ENCODE peak calls at places on chromosomes 3 and 15, in ten cellular contexts. One of them, this sample, is unnamed.
A peak's percentile ranks its signal among the peaks of the same experiment; 100 is the strongest.

GRCh38 chr3:713225-713624 is 379.6 kb upstream of the CNTN6 start:
- DNase-seq in Peyer's patch: no peak
- DNase-seq in kidney: no peak
- DNase-seq in keratinocyte: peak; percentile 21
- DNase-seq in lower lobe of right lung: no peak
- DNase-seq in fibroblast of lung: no peak
- DNase-seq in AG04450: no peak
- DNase-seq in HFF-Myc: no peak
- DNase-seq in A673: no peak
- DNase-seq in left ventricle myocardium inferior: no peak
- DNase-seq in this sample: peak; percentile 1

GRCh38 chr3:15361494-15362214 is 29.3 kb upstream of the SH3BP5 start:
- DNase-seq in keratinocyte: no peak
- DNase-seq in A673: no peak
- DNase-seq in fibroblast of lung: peak; percentile 88
- DNase-seq in kidney: no peak
- DNase-seq in Peyer's patch: no peak
- DNase-seq in HFF-Myc: no peak
- DNase-seq in left ventricle myocardium inferior: no peak
- DNase-seq in lower lobe of right lung: no peak
- DNase-seq in AG04450: no peak
- DNase-seq in this sample: peak; percentile 50

GRCh38 chr3:136937886-136938285 is 19.9 kb upstream of the IL20RB start:
- DNase-seq in left ventricle myocardium inferior: no peak
- DNase-seq in lower lobe of right lung: no peak
- DNase-seq in kidney: no peak
- DNase-seq in keratinocyte: no peak
- DNase-seq in HFF-Myc: no peak
- DNase-seq in fibroblast of lung: no peak
- DNase-seq in Peyer's patch: no peak
- DNase-seq in AG04450: no peak
- DNase-seq in A673: no peak
- DNase-seq in this sample: peak; percentile 15

GRCh38 chr3:102400142-102400541 is 34.7 kb upstream of the ZPLD1 start:
- DNase-seq in keratinocyte: no peak
- DNase-seq in kidney: no peak
- DNase-seq in HFF-Myc: peak; percentile 19
- DNase-seq in left ventricle myocardium inferior: no peak
- DNase-seq in fibroblast of lung: peak; percentile 30
- DNase-seq in AG04450: no peak
- DNase-seq in A673: no peak
- DNase-seq in lower lobe of right lung: no peak
- DNase-seq in Peyer's patch: no peak
- DNase-seq in this sample: peak; percentile 2

GRCh38 chr3:162391301-162391700 is 894.7 kb downstream of the OTOL1 start:
- DNase-seq in lower lobe of right lung: no peak
- DNase-seq in Peyer's patch: no peak
- DNase-seq in kidney: no peak
- DNase-seq in left ventricle myocardium inferior: no peak
- DNase-seq in fibroblast of lung: peak; percentile 72
- DNase-seq in AG04450: no peak
- DNase-seq in HFF-Myc: peak; percentile 15
- DNase-seq in keratinocyte: no peak
- DNase-seq in A673: no peak
- DNase-seq in this sample: peak; percentile 53

GRCh38 chr3:32840086-32840841 is 22.5 kb downstream of the TRIM71 start:
- DNase-seq in fibroblast of lung: no peak
- DNase-seq in left ventricle myocardium inferior: no peak
- DNase-seq in keratinocyte: no peak
- DNase-seq in Peyer's patch: no peak
- DNase-seq in HFF-Myc: no peak
- DNase-seq in A673: no peak
- DNase-seq in kidney: no peak
- DNase-seq in AG04450: no peak
- DNase-seq in lower lobe of right lung: no peak
- DNase-seq in this sample: no peak

GRCh38 chr3:123072152-123072551 is 5.3 kb downstream of the PDIA5 start:
- DNase-seq in kidney: no peak
- DNase-seq in fibroblast of lung: no peak
- DNase-seq in left ventricle myocardium inferior: no peak
- DNase-seq in keratinocyte: no peak
- DNase-seq in Peyer's patch: no peak
- DNase-seq in AG04450: no peak
- DNase-seq in HFF-Myc: no peak
- DNase-seq in lower lobe of right lung: no peak
- DNase-seq in A673: no peak
- DNase-seq in this sample: no peak

GRCh38 chr3:46093327-46093932 is 66.1 kb upstream of the XCR1 start:
- DNase-seq in keratinocyte: no peak
- DNase-seq in fibroblast of lung: no peak
- DNase-seq in AG04450: no peak
- DNase-seq in HFF-Myc: no peak
- DNase-seq in left ventricle myocardium inferior: no peak
- DNase-seq in Peyer's patch: no peak
- DNase-seq in lower lobe of right lung: no peak
- DNase-seq in kidney: no peak
- DNase-seq in A673: no peak
- DNase-seq in this sample: no peak

DNA sequence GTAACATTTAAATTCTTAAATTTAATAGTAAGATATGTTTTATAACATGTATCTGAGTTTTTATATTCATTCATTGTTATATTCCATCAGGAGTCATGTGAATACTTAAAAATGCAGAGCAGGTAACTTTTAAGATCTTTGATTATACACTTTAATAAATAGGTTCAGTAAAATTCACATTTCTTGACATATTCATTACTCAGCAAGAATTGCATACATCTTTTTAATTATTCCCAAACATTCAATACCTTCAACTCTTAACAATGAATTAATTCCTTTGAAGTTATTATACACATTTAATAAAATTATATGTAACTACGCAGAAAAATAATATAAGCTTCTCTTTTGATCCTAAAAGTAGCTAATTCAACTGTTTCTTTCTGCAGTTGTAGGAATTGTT is 105.4 kb downstream of the CNTN4 start:
- DNase-seq in lower lobe of right lung: no peak
- DNase-seq in Peyer's patch: no peak
- DNase-seq in kidney: no peak
- DNase-seq in fibroblast of lung: no peak
- DNase-seq in AG04450: no peak
- DNase-seq in A673: no peak
- DNase-seq in HFF-Myc: no peak
- DNase-seq in left ventricle myocardium inferior: no peak
- DNase-seq in keratinocyte: no peak
- DNase-seq in this sample: no peak
- TF ChIP-seq CTCF in lower lobe of right lung: no peak
- TF ChIP-seq CTCF in Peyer's patch: no peak
- TF ChIP-seq CTCF in kidney: no peak
- TF ChIP-seq CTCF in fibroblast of lung: no peak
- TF ChIP-seq CTCF in AG04450: no peak
- TF ChIP-seq CTCF in A673: no peak
- TF ChIP-seq CTCF in HFF-Myc: no peak
- TF ChIP-seq CTCF in left ventricle myocardium inferior: no peak
- TF ChIP-seq CTCF in keratinocyte: no peak
- TF ChIP-seq CTCF in this sample: no peak

GRCh38 chr15:65092911-65093792 is 16.6 kb downstream of the KBTBD13 start:
- DNase-seq in AG04450: no peak
- DNase-seq in HFF-Myc: no peak
- DNase-seq in A673: no peak
- DNase-seq in keratinocyte: no peak
- DNase-seq in left ventricle myocardium inferior: no peak
- DNase-seq in lower lobe of right lung: no peak
- DNase-seq in fibroblast of lung: no peak
- DNase-seq in kidney: no peak
- DNase-seq in Peyer's patch: peak; percentile 37
- DNase-seq in this sample: no peak

GRCh38 chr15:65095011-65095746 is 18.6 kb downstream of the KBTBD13 start:
- DNase-seq in fibroblast of lung: no peak
- DNase-seq in left ventricle myocardium inferior: no peak
- DNase-seq in AG04450: no peak
- DNase-seq in keratinocyte: no peak
- DNase-seq in Peyer's patch: peak; percentile 83
- DNase-seq in kidney: no peak
- DNase-seq in lower lobe of right lung: no peak
- DNase-seq in A673: no peak
- DNase-seq in HFF-Myc: no peak
- DNase-seq in this sample: no peak

GRCh38 chr15:65092046-65092770 is 15.7 kb downstream of the KBTBD13 start:
- DNase-seq in fibroblast of lung: no peak
- DNase-seq in lower lobe of right lung: no peak
- DNase-seq in A673: no peak
- DNase-seq in Peyer's patch: peak; percentile 7
- DNase-seq in keratinocyte: no peak
- DNase-seq in HFF-Myc: no peak
- DNase-seq in AG04450: no peak
- DNase-seq in left ventricle myocardium inferior: no peak
- DNase-seq in kidney: no peak
- DNase-seq in this sample: no peak

GRCh38 chr15:65095747-65096104 is 19.2 kb downstream of the KBTBD13 start:
- DNase-seq in keratinocyte: no peak
- DNase-seq in kidney: no peak
- DNase-seq in fibroblast of lung: no peak
- DNase-seq in A673: no peak
- DNase-seq in left ventricle myocardium inferior: no peak
- DNase-seq in Peyer's patch: peak; percentile 23
- DNase-seq in HFF-Myc: no peak
- DNase-seq in AG04450: no peak
- DNase-seq in lower lobe of right lung: no peak
- DNase-seq in this sample: no peak

GRCh38 chr15:65094294-65094995 is 17.9 kb downstream of the KBTBD13 start:
- DNase-seq in Peyer's patch: peak; percentile 47
- DNase-seq in fibroblast of lung: no peak
- DNase-seq in keratinocyte: no peak
- DNase-seq in AG04450: no peak
- DNase-seq in lower lobe of right lung: no peak
- DNase-seq in HFF-Myc: no peak
- DNase-seq in A673: no peak
- DNase-seq in left ventricle myocardium inferior: no peak
- DNase-seq in kidney: no peak
- DNase-seq in this sample: no peak
- H3K4me3 ChIP-seq in Peyer's patch: no peak overlapping the region
- H3K4me3 ChIP-seq in fibroblast of lung: no peak overlapping the region
- H3K4me3 ChIP-seq in keratinocyte: no peak overlapping the region
- H3K4me3 ChIP-seq in AG04450: no peak overlapping the region
- H3K4me3 ChIP-seq in lower lobe of right lung: no peak overlapping the region
- H3K4me3 ChIP-seq in HFF-Myc: no peak overlapping the region
- H3K4me3 ChIP-seq in A673: no peak overlapping the region
- H3K4me3 ChIP-seq in left ventricle myocardium inferior: no peak overlapping the region
- H3K4me3 ChIP-seq in kidney: no peak overlapping the region
- H3K4me3 ChIP-seq in this sample: no peak overlapping the region

DNA sequence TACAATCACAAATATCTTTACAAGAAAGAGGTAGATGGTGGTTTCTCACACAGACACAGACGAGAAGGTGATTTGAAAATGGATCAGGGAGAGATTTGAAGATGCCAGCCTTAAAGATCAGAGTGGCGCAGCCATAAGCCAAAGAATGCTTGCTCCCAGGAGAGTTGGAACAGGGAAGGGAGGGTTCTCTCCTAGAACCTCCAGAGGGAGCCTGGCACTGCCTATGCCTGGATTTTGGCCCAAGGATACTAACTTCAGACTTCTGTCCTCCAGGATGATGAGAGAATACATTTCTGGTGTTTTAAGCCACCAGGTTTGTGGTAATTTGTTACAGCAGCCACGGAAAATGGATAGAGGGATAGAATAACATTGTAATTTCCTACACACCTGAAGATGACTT is 279.1 kb downstream of the FAM43A start:
- DNase-seq in AG04450: no peak
- DNase-seq in keratinocyte: no peak
- DNase-seq in Peyer's patch: no peak
- DNase-seq in left ventricle myocardium inferior: no peak
- DNase-seq in lower lobe of right lung: no peak
- DNase-seq in kidney: no peak
- DNase-seq in fibroblast of lung: no peak
- DNase-seq in A673: peak; percentile 27
- DNase-seq in HFF-Myc: no peak
- DNase-seq in this sample: no peak
- TF ChIP-seq CTCF in AG04450: no peak
- TF ChIP-seq CTCF in keratinocyte: no peak
- TF ChIP-seq CTCF in Peyer's patch: no peak
- TF ChIP-seq CTCF in left ventricle myocardium inferior: no peak
- TF ChIP-seq CTCF in lower lobe of right lung: no peak
- TF ChIP-seq CTCF in kidney: no peak
- TF ChIP-seq CTCF in fibroblast of lung: no peak
- TF ChIP-seq CTCF in A673: no peak
- TF ChIP-seq CTCF in HFF-Myc: no peak
- TF ChIP-seq CTCF in this sample: no peak

GRCh38 chr3:170579646-170580045 is 6.2 kb downstream of the SLC7A14 start:
- DNase-seq in left ventricle myocardium inferior: no peak
- DNase-seq in Peyer's patch: no peak
- DNase-seq in A673: no peak
- DNase-seq in kidney: no peak
- DNase-seq in lower lobe of right lung: no peak
- DNase-seq in AG04450: no peak
- DNase-seq in fibroblast of lung: no peak
- DNase-seq in HFF-Myc: no peak
- DNase-seq in keratinocyte: no peak
- DNase-seq in this sample: no peak

GRCh38 chr3:170585008-170585936 is 603 bp downstream of the SLC7A14 start:
- DNase-seq in A673: no peak
- DNase-seq in fibroblast of lung: no peak
- DNase-seq in left ventricle myocardium inferior: no peak
- DNase-seq in HFF-Myc: no peak
- DNase-seq in keratinocyte: no peak
- DNase-seq in Peyer's patch: no peak
- DNase-seq in AG04450: no peak
- DNase-seq in lower lobe of right lung: no peak
- DNase-seq in kidney: peak; percentile 71
- DNase-seq in this sample: no peak

GRCh38 chr3:170589113-170589512 is 3.2 kb upstream of the SLC7A14 start:
- DNase-seq in left ventricle myocardium inferior: no peak
- DNase-seq in HFF-Myc: no peak
- DNase-seq in Peyer's patch: no peak
- DNase-seq in fibroblast of lung: peak; percentile 15
- DNase-seq in A673: no peak
- DNase-seq in kidney: no peak
- DNase-seq in lower lobe of right lung: no peak
- DNase-seq in AG04450: no peak
- DNase-seq in keratinocyte: no peak
- DNase-seq in this sample: no peak

GRCh38 chr3:170585937-170586310 is at the start of gene SLC7A14:
- DNase-seq in kidney: no peak
- DNase-seq in AG04450: no peak
- DNase-seq in Peyer's patch: no peak
- DNase-seq in lower lobe of right lung: no peak
- DNase-seq in HFF-Myc: no peak
- DNase-seq in fibroblast of lung: no peak
- DNase-seq in left ventricle myocardium inferior: no peak
- DNase-seq in keratinocyte: no peak
- DNase-seq in A673: no peak
- DNase-seq in this sample: peak; percentile 50

DNA sequence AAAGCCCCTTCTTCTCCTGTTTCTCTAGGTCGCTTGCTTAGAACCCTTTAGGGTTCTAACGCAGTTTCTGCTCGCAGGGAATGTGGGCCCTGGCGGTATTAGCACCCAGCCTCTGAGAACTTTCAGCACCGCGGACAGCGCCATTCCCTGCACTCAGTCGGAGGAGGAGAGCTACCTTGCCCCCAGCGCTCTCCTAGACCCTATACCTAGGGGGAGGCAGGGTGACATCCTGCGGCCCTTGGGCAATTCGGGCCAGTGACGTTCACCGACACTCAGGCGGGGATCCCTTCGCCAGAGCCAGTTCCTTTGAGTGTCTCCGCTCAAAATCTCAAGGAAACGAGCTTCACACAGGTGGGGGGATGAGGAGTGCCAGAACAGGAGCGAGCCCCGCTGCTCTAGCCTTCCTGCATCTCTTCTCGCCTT is 1.3 kb downstream of the SLC7A14 start:
- DNase-seq in lower lobe of right lung: peak; percentile 68
- DNase-seq in Peyer's patch: peak; percentile 72
- DNase-seq in AG04450: peak; percentile 36
- DNase-seq in fibroblast of lung: peak; percentile 56
- DNase-seq in HFF-Myc: no peak
- DNase-seq in keratinocyte: no peak
- DNase-seq in A673: peak; percentile 72
- DNase-seq in kidney: peak; percentile 88
- DNase-seq in left ventricle myocardium inferior: peak; percentile 62
- DNase-seq in this sample: peak; percentile 44
- H3K4me3 ChIP-seq in lower lobe of right lung: no peak overlapping the region
- H3K4me3 ChIP-seq in Peyer's patch: no peak overlapping the region
- H3K4me3 ChIP-seq in AG04450: peak overlapping the region; percentile 60
- H3K4me3 ChIP-seq in fibroblast of lung: peak overlapping the region; percentile 61
- H3K4me3 ChIP-seq in HFF-Myc: peak overlapping the region; percentile 50
- H3K4me3 ChIP-seq in keratinocyte: no peak overlapping the region
- H3K4me3 ChIP-seq in A673: no peak overlapping the region
- H3K4me3 ChIP-seq in kidney: no peak overlapping the region
- H3K4me3 ChIP-seq in left ventricle myocardium inferior: peak overlapping the region; percentile 61
- H3K4me3 ChIP-seq in this sample: peak overlapping the region; percentile 52

This sample was measured in foreskin fibroblast.